ENCODE peak calls at places on chromosome 12, in seven cellular contexts. One of them, this sample, is unnamed.

GRCh38 chr12:80411787-80412186 is 32.2 kb upstream of the PTPRQ start:
- DNase-seq in naive thymus-derived CD8-positive, alpha-beta T cell: no peak
- DNase-seq in naive thymus-derived CD4-positive, alpha-beta T cell: no peak
- DNase-seq in GM06990: peak; percentile 15
- DNase-seq in posterior cingulate gyrus: no peak
- DNase-seq in T-helper 2 cell: no peak
- DNase-seq in activated CD8-positive, alpha-beta T cell treated with anti-CD3 and anti-CD28 coated beads, Interleukin-2, amount 10 ng/mL, durations not matched to agents 7 days and 5 days: no peak
- DNase-seq in this sample: no peak

GRCh38 chr12:102462803-102463499 is 17.4 kb downstream of the IGF1 start:
- DNase-seq in naive thymus-derived CD8-positive, alpha-beta T cell: no peak
- DNase-seq in naive thymus-derived CD4-positive, alpha-beta T cell: no peak
- DNase-seq in GM06990: no peak
- DNase-seq in activated CD8-positive, alpha-beta T cell treated with anti-CD3 and anti-CD28 coated beads, Interleukin-2, amount 10 ng/mL, durations not matched to agents 7 days and 5 days: no peak
- DNase-seq in T-helper 2 cell: no peak
- DNase-seq in posterior cingulate gyrus: no peak
- DNase-seq in this sample: no peak

GRCh38 chr12:85951823-85952222 is 77.7 kb downstream of the NTS start:
- DNase-seq in posterior cingulate gyrus: no peak
- DNase-seq in T-helper 2 cell: no peak
- DNase-seq in GM06990: no peak
- DNase-seq in naive thymus-derived CD4-positive, alpha-beta T cell: no peak
- DNase-seq in naive thymus-derived CD8-positive, alpha-beta T cell: no peak
- DNase-seq in activated CD8-positive, alpha-beta T cell treated with anti-CD3 and anti-CD28 coated beads, Interleukin-2, amount 10 ng/mL, durations not matched to agents 7 days and 5 days: no peak
- DNase-seq in this sample: no peak

GRCh38 chr12:22481557-22482104 is 62.7 kb downstream of the C2CD5 start:
- DNase-seq in naive thymus-derived CD8-positive, alpha-beta T cell: no peak
- DNase-seq in naive thymus-derived CD4-positive, alpha-beta T cell: no peak
- DNase-seq in T-helper 2 cell: no peak
- DNase-seq in posterior cingulate gyrus: no peak
- DNase-seq in GM06990: no peak
- DNase-seq in activated CD8-positive, alpha-beta T cell treated with anti-CD3 and anti-CD28 coated beads, Interleukin-2, amount 10 ng/mL, durations not matched to agents 7 days and 5 days: no peak
- DNase-seq in this sample: no peak

GRCh38 chr12:54658306-54659264 is 10.4 kb upstream of the DCD start:
- DNase-seq in posterior cingulate gyrus: no peak
- DNase-seq in naive thymus-derived CD8-positive, alpha-beta T cell: peak; percentile 14
- DNase-seq in naive thymus-derived CD4-positive, alpha-beta T cell: peak; percentile 16
- DNase-seq in GM06990: no peak
- DNase-seq in T-helper 2 cell: peak; percentile 32
- DNase-seq in activated CD8-positive, alpha-beta T cell treated with anti-CD3 and anti-CD28 coated beads, Interleukin-2, amount 10 ng/mL, durations not matched to agents 7 days and 5 days: peak; percentile 63
- DNase-seq in this sample: no peak

GRCh38 chr12:111529424-111530368 is 69.4 kb downstream of the ATXN2 start:
- DNase-seq in naive thymus-derived CD4-positive, alpha-beta T cell: peak; percentile 58
- DNase-seq in naive thymus-derived CD8-positive, alpha-beta T cell: peak; percentile 62
- DNase-seq in posterior cingulate gyrus: peak; percentile 50
- DNase-seq in T-helper 2 cell: peak; percentile 79
- DNase-seq in GM06990: no peak
- DNase-seq in activated CD8-positive, alpha-beta T cell treated with anti-CD3 and anti-CD28 coated beads, Interleukin-2, amount 10 ng/mL, durations not matched to agents 7 days and 5 days: peak; percentile 73
- DNase-seq in this sample: peak; percentile 15

GRCh38 chr12:113862570-113863454 is 103.3 kb downstream of the RBM19 start:
- DNase-seq in GM06990: peak; percentile 48
- DNase-seq in activated CD8-positive, alpha-beta T cell treated with anti-CD3 and anti-CD28 coated beads, Interleukin-2, amount 10 ng/mL, durations not matched to agents 7 days and 5 days: peak; percentile 29
- DNase-seq in naive thymus-derived CD8-positive, alpha-beta T cell: no peak
- DNase-seq in naive thymus-derived CD4-positive, alpha-beta T cell: no peak
- DNase-seq in posterior cingulate gyrus: no peak
- DNase-seq in T-helper 2 cell: peak; percentile 63
- DNase-seq in this sample: no peak

GRCh38 chr12:15899282-15899870 is 11.8 kb upstream of the DERA start:
- DNase-seq in GM06990: no peak
- DNase-seq in T-helper 2 cell: peak; percentile 27
- DNase-seq in naive thymus-derived CD4-positive, alpha-beta T cell: peak; percentile 31
- DNase-seq in naive thymus-derived CD8-positive, alpha-beta T cell: peak; percentile 35
- DNase-seq in activated CD8-positive, alpha-beta T cell treated with anti-CD3 and anti-CD28 coated beads, Interleukin-2, amount 10 ng/mL, durations not matched to agents 7 days and 5 days: no peak
- DNase-seq in posterior cingulate gyrus: no peak
- DNase-seq in this sample: no peak

GRCh38 chr12:109655578-109655977 is 58.0 kb upstream of the FAM222A start:
- DNase-seq in T-helper 2 cell: no peak
- DNase-seq in posterior cingulate gyrus: no peak
- DNase-seq in GM06990: no peak
- DNase-seq in activated CD8-positive, alpha-beta T cell treated with anti-CD3 and anti-CD28 coated beads, Interleukin-2, amount 10 ng/mL, durations not matched to agents 7 days and 5 days: no peak
- DNase-seq in naive thymus-derived CD4-positive, alpha-beta T cell: no peak
- DNase-seq in naive thymus-derived CD8-positive, alpha-beta T cell: no peak
- DNase-seq in this sample: no peak

GRCh38 chr12:21065845-21066244 is 65.1 kb upstream of the SLCO1B1 start:
- DNase-seq in activated CD8-positive, alpha-beta T cell treated with anti-CD3 and anti-CD28 coated beads, Interleukin-2, amount 10 ng/mL, durations not matched to agents 7 days and 5 days: no peak
- DNase-seq in T-helper 2 cell: no peak
- DNase-seq in naive thymus-derived CD4-positive, alpha-beta T cell: no peak
- DNase-seq in posterior cingulate gyrus: no peak
- DNase-seq in GM06990: no peak
- DNase-seq in naive thymus-derived CD8-positive, alpha-beta T cell: no peak
- DNase-seq in this sample: no peak

GRCh38 chr12:104054681-104055346 is 4.8 kb upstream of the GLT8D2 start:
- DNase-seq in T-helper 2 cell: no peak
- DNase-seq in naive thymus-derived CD8-positive, alpha-beta T cell: no peak
- DNase-seq in activated CD8-positive, alpha-beta T cell treated with anti-CD3 and anti-CD28 coated beads, Interleukin-2, amount 10 ng/mL, durations not matched to agents 7 days and 5 days: no peak
- DNase-seq in naive thymus-derived CD4-positive, alpha-beta T cell: no peak
- DNase-seq in posterior cingulate gyrus: no peak
- DNase-seq in GM06990: no peak
- DNase-seq in this sample: no peak

GRCh38 chr12:17304503-17305347 is 698.8 kb upstream of the LMO3 start:
- DNase-seq in naive thymus-derived CD8-positive, alpha-beta T cell: no peak
- DNase-seq in activated CD8-positive, alpha-beta T cell treated with anti-CD3 and anti-CD28 coated beads, Interleukin-2, amount 10 ng/mL, durations not matched to agents 7 days and 5 days: no peak
- DNase-seq in T-helper 2 cell: no peak
- DNase-seq in naive thymus-derived CD4-positive, alpha-beta T cell: no peak
- DNase-seq in posterior cingulate gyrus: no peak
- DNase-seq in GM06990: no peak
- DNase-seq in this sample: no peak

GRCh38 chr12:114936148-114937099 is 252.4 kb upstream of the TBX3 start:
- DNase-seq in activated CD8-positive, alpha-beta T cell treated with anti-CD3 and anti-CD28 coated beads, Interleukin-2, amount 10 ng/mL, durations not matched to agents 7 days and 5 days: no peak
- DNase-seq in naive thymus-derived CD4-positive, alpha-beta T cell: no peak
- DNase-seq in posterior cingulate gyrus: no peak
- DNase-seq in T-helper 2 cell: no peak
- DNase-seq in GM06990: no peak
- DNase-seq in naive thymus-derived CD8-positive, alpha-beta T cell: no peak
- DNase-seq in this sample: no peak

GRCh38 chr12:120903382-120903817 is 758 bp downstream of the SPPL3 start:
- DNase-seq in GM06990: peak; percentile 75
- DNase-seq in posterior cingulate gyrus: peak; percentile 49
- DNase-seq in naive thymus-derived CD8-positive, alpha-beta T cell: peak; percentile 71
- DNase-seq in naive thymus-derived CD4-positive, alpha-beta T cell: peak; percentile 64
- DNase-seq in T-helper 2 cell: peak; percentile 61
- DNase-seq in activated CD8-positive, alpha-beta T cell treated with anti-CD3 and anti-CD28 coated beads, Interleukin-2, amount 10 ng/mL, durations not matched to agents 7 days and 5 days: peak; percentile 77
- DNase-seq in this sample: peak; percentile 24

GRCh38 chr12:104877107-104877705 is 80.9 kb downstream of the SLC41A2 start:
- DNase-seq in activated CD8-positive, alpha-beta T cell treated with anti-CD3 and anti-CD28 coated beads, Interleukin-2, amount 10 ng/mL, durations not matched to agents 7 days and 5 days: peak; percentile 58
- DNase-seq in GM06990: no peak
- DNase-seq in posterior cingulate gyrus: no peak
- DNase-seq in naive thymus-derived CD4-positive, alpha-beta T cell: peak; percentile 52
- DNase-seq in T-helper 2 cell: peak; percentile 44
- DNase-seq in naive thymus-derived CD8-positive, alpha-beta T cell: peak; percentile 40
- DNase-seq in this sample: no peak

GRCh38 chr12:45310627-45310968 is 94.7 kb downstream of the ANO6 start:
- DNase-seq in T-helper 2 cell: no peak
- DNase-seq in naive thymus-derived CD8-positive, alpha-beta T cell: no peak
- DNase-seq in posterior cingulate gyrus: no peak
- DNase-seq in activated CD8-positive, alpha-beta T cell treated with anti-CD3 and anti-CD28 coated beads, Interleukin-2, amount 10 ng/mL, durations not matched to agents 7 days and 5 days: no peak
- DNase-seq in naive thymus-derived CD4-positive, alpha-beta T cell: no peak
- DNase-seq in GM06990: no peak
- DNase-seq in this sample: no peak

GRCh38 chr12:130686511-130686981 is 29.6 kb downstream of the RIMBP2 start:
- DNase-seq in naive thymus-derived CD4-positive, alpha-beta T cell: no peak
- DNase-seq in posterior cingulate gyrus: no peak
- DNase-seq in GM06990: no peak
- DNase-seq in naive thymus-derived CD8-positive, alpha-beta T cell: no peak
- DNase-seq in activated CD8-positive, alpha-beta T cell treated with anti-CD3 and anti-CD28 coated beads, Interleukin-2, amount 10 ng/mL, durations not matched to agents 7 days and 5 days: no peak
- DNase-seq in T-helper 2 cell: no peak
- DNase-seq in this sample: peak; percentile 52

GRCh38 chr12:79183003-79183402 is 318.4 kb downstream of the SYT1 start:
- DNase-seq in posterior cingulate gyrus: no peak
- DNase-seq in naive thymus-derived CD4-positive, alpha-beta T cell: no peak
- DNase-seq in GM06990: no peak
- DNase-seq in activated CD8-positive, alpha-beta T cell treated with anti-CD3 and anti-CD28 coated beads, Interleukin-2, amount 10 ng/mL, durations not matched to agents 7 days and 5 days: no peak
- DNase-seq in naive thymus-derived CD8-positive, alpha-beta T cell: no peak
- DNase-seq in T-helper 2 cell: no peak
- DNase-seq in this sample: no peak

GRCh38 chr12:67042697-67043131 is 226.4 kb upstream of the CAND1 start:
- DNase-seq in naive thymus-derived CD4-positive, alpha-beta T cell: no peak
- DNase-seq in naive thymus-derived CD8-positive, alpha-beta T cell: no peak
- DNase-seq in GM06990: no peak
- DNase-seq in activated CD8-positive, alpha-beta T cell treated with anti-CD3 and anti-CD28 coated beads, Interleukin-2, amount 10 ng/mL, durations not matched to agents 7 days and 5 days: no peak
- DNase-seq in posterior cingulate gyrus: no peak
- DNase-seq in T-helper 2 cell: no peak
- DNase-seq in this sample: no peak

GRCh38 chr12:60072911-60073310 is 477.1 kb downstream of the SLC16A7 start:
- DNase-seq in GM06990: no peak
- DNase-seq in T-helper 2 cell: no peak
- DNase-seq in posterior cingulate gyrus: no peak
- DNase-seq in naive thymus-derived CD8-positive, alpha-beta T cell: no peak
- DNase-seq in naive thymus-derived CD4-positive, alpha-beta T cell: no peak
- DNase-seq in activated CD8-positive, alpha-beta T cell treated with anti-CD3 and anti-CD28 coated beads, Interleukin-2, amount 10 ng/mL, durations not matched to agents 7 days and 5 days: no peak
- DNase-seq in this sample: no peak

GRCh38 chr12:90102957-90103652 is 394.5 kb upstream of the ATP2B1 start:
- DNase-seq in GM06990: peak; percentile 27
- DNase-seq in posterior cingulate gyrus: no peak
- DNase-seq in activated CD8-positive, alpha-beta T cell treated with anti-CD3 and anti-CD28 coated beads, Interleukin-2, amount 10 ng/mL, durations not matched to agents 7 days and 5 days: peak; percentile 34
- DNase-seq in naive thymus-derived CD8-positive, alpha-beta T cell: peak; percentile 44
- DNase-seq in naive thymus-derived CD4-positive, alpha-beta T cell: peak; percentile 51
- DNase-seq in T-helper 2 cell: peak; percentile 64
- DNase-seq in this sample: no peak

GRCh38 chr12:806116-806805 is 53.9 kb downstream of the WNK1 start:
- DNase-seq in GM06990: no peak
- DNase-seq in naive thymus-derived CD4-positive, alpha-beta T cell: no peak
- DNase-seq in posterior cingulate gyrus: no peak
- DNase-seq in activated CD8-positive, alpha-beta T cell treated with anti-CD3 and anti-CD28 coated beads, Interleukin-2, amount 10 ng/mL, durations not matched to agents 7 days and 5 days: no peak
- DNase-seq in naive thymus-derived CD8-positive, alpha-beta T cell: no peak
- DNase-seq in T-helper 2 cell: no peak
- DNase-seq in this sample: no peak

GRCh38 chr12:105933671-105934665 is 204.8 kb downstream of the NUAK1 start:
- DNase-seq in GM06990: no peak
- DNase-seq in activated CD8-positive, alpha-beta T cell treated with anti-CD3 and anti-CD28 coated beads, Interleukin-2, amount 10 ng/mL, durations not matched to agents 7 days and 5 days: no peak
- DNase-seq in naive thymus-derived CD4-positive, alpha-beta T cell: no peak
- DNase-seq in posterior cingulate gyrus: no peak
- DNase-seq in T-helper 2 cell: no peak
- DNase-seq in naive thymus-derived CD8-positive, alpha-beta T cell: no peak
- DNase-seq in this sample: peak; percentile 48

GRCh38 chr12:116465407-116465806 is 93.8 kb upstream of the MAP1LC3B2 start:
- DNase-seq in GM06990: no peak
- DNase-seq in activated CD8-positive, alpha-beta T cell treated with anti-CD3 and anti-CD28 coated beads, Interleukin-2, amount 10 ng/mL, durations not matched to agents 7 days and 5 days: no peak
- DNase-seq in naive thymus-derived CD4-positive, alpha-beta T cell: no peak
- DNase-seq in posterior cingulate gyrus: no peak
- DNase-seq in naive thymus-derived CD8-positive, alpha-beta T cell: no peak
- DNase-seq in T-helper 2 cell: no peak
- DNase-seq in this sample: no peak

GRCh38 chr12:95648990-95649791 is 97.9 kb upstream of the USP44 start:
- DNase-seq in posterior cingulate gyrus: no peak
- DNase-seq in activated CD8-positive, alpha-beta T cell treated with anti-CD3 and anti-CD28 coated beads, Interleukin-2, amount 10 ng/mL, durations not matched to agents 7 days and 5 days: no peak
- DNase-seq in naive thymus-derived CD4-positive, alpha-beta T cell: no peak
- DNase-seq in naive thymus-derived CD8-positive, alpha-beta T cell: no peak
- DNase-seq in T-helper 2 cell: no peak
- DNase-seq in GM06990: no peak
- DNase-seq in this sample: no peak

GRCh38 chr12:53217049-53217929 is 10.2 kb upstream of the ITGB7 start:
- DNase-seq in activated CD8-positive, alpha-beta T cell treated with anti-CD3 and anti-CD28 coated beads, Interleukin-2, amount 10 ng/mL, durations not matched to agents 7 days and 5 days: peak; percentile 55
- DNase-seq in naive thymus-derived CD4-positive, alpha-beta T cell: no peak
- DNase-seq in T-helper 2 cell: peak; percentile 64
- DNase-seq in GM06990: no peak
- DNase-seq in posterior cingulate gyrus: no peak
- DNase-seq in naive thymus-derived CD8-positive, alpha-beta T cell: peak; percentile 40
- DNase-seq in this sample: no peak

GRCh38 chr12:43762596-43762995 is 3.8 kb downstream of the IRAK4 start:
- DNase-seq in naive thymus-derived CD4-positive, alpha-beta T cell: no peak
- DNase-seq in naive thymus-derived CD8-positive, alpha-beta T cell: no peak
- DNase-seq in GM06990: no peak
- DNase-seq in activated CD8-positive, alpha-beta T cell treated with anti-CD3 and anti-CD28 coated beads, Interleukin-2, amount 10 ng/mL, durations not matched to agents 7 days and 5 days: no peak
- DNase-seq in T-helper 2 cell: no peak
- DNase-seq in posterior cingulate gyrus: no peak
- DNase-seq in this sample: no peak

GRCh38 chr12:68403711-68404110 is 71.5 kb upstream of the MDM1 start:
- DNase-seq in posterior cingulate gyrus: no peak
- DNase-seq in T-helper 2 cell: no peak
- DNase-seq in activated CD8-positive, alpha-beta T cell treated with anti-CD3 and anti-CD28 coated beads, Interleukin-2, amount 10 ng/mL, durations not matched to agents 7 days and 5 days: no peak
- DNase-seq in GM06990: no peak
- DNase-seq in naive thymus-derived CD8-positive, alpha-beta T cell: no peak
- DNase-seq in naive thymus-derived CD4-positive, alpha-beta T cell: no peak
- DNase-seq in this sample: no peak

GRCh38 chr12:26001530-26001929 is 43.0 kb downstream of the RASSF8 start:
- DNase-seq in naive thymus-derived CD4-positive, alpha-beta T cell: no peak
- DNase-seq in naive thymus-derived CD8-positive, alpha-beta T cell: no peak
- DNase-seq in activated CD8-positive, alpha-beta T cell treated with anti-CD3 and anti-CD28 coated beads, Interleukin-2, amount 10 ng/mL, durations not matched to agents 7 days and 5 days: no peak
- DNase-seq in GM06990: no peak
- DNase-seq in T-helper 2 cell: no peak
- DNase-seq in posterior cingulate gyrus: no peak
- DNase-seq in this sample: no peak

GRCh38 chr12:905273-906076 is 44.0 kb downstream of the RAD52 start:
- DNase-seq in naive thymus-derived CD4-positive, alpha-beta T cell: peak; percentile 27
- DNase-seq in naive thymus-derived CD8-positive, alpha-beta T cell: peak; percentile 18
- DNase-seq in T-helper 2 cell: peak; percentile 62
- DNase-seq in activated CD8-positive, alpha-beta T cell treated with anti-CD3 and anti-CD28 coated beads, Interleukin-2, amount 10 ng/mL, durations not matched to agents 7 days and 5 days: peak; percentile 35
- DNase-seq in GM06990: no peak
- DNase-seq in posterior cingulate gyrus: no peak
- DNase-seq in this sample: no peak

GRCh38 chr12:69512820-69513219 is 42.6 kb downstream of the FRS2 start:
- DNase-seq in naive thymus-derived CD8-positive, alpha-beta T cell: no peak
- DNase-seq in posterior cingulate gyrus: no peak
- DNase-seq in activated CD8-positive, alpha-beta T cell treated with anti-CD3 and anti-CD28 coated beads, Interleukin-2, amount 10 ng/mL, durations not matched to agents 7 days and 5 days: no peak
- DNase-seq in GM06990: no peak
- DNase-seq in naive thymus-derived CD4-positive, alpha-beta T cell: no peak
- DNase-seq in T-helper 2 cell: no peak
- DNase-seq in this sample: no peak